ENCODE peak calls at places on chromosomes 6 and 20, in eight cellular contexts. Z, P, B, C, E, X, D and K are unnamed samples.

GRCh38 chr6:10534418-10534760 is 13.2 kb downstream of the GCNT2 start:
- DNase-seq in Z (no peak), P (no peak), B (no peak), C (no peak), E (no peak), X (no peak), D (no peak), K (no peak)

GRCh38 chr20:58891076-58891685 is 38.7 kb downstream of the GNAS start:
- DNase-seq in Z (peak), P (peak), B (peak), C (peak), E (peak), X (no peak), D (no peak), K (no peak)

GRCh38 chr6:117494694-117495318 is 12.3 kb downstream of the DCBLD1 start:
- DNase-seq in Z (no peak), P (peak), B (no peak), C (no peak), E (no peak), X (no peak), D (no peak), K (no peak)

GRCh38 chr6:153130515-153131036 is 506 bp downstream of the RGS17 start:
- DNase-seq in Z (no peak), P (no peak), B (no peak), C (no peak), E (peak), X (no peak), D (no peak), K (no peak)

GRCh38 chr20:5621305-5621704 is 128.9 kb upstream of the SHLD1 start:
- DNase-seq in Z (no peak), P (no peak), B (no peak), C (no peak), E (peak), X (no peak), D (peak), K (no peak)

GRCh38 chr6:37279366-37280134 is 21.6 kb upstream of the TMEM217 start:
- DNase-seq in Z (no peak), P (no peak), B (no peak), C (peak), E (peak), X (no peak), D (no peak), K (no peak)

GRCh38 chr6:45445749-45446454 is 68.2 kb upstream of the SUPT3H start:
- DNase-seq in Z (no peak), P (peak), B (peak), C (peak), E (peak), X (peak), D (no peak), K (peak)

GRCh38 chr20:61803416-61803902 is 262.2 kb downstream of the TAF4 start:
- DNase-seq in Z (no peak), P (no peak), B (no peak), C (no peak), E (no peak), X (no peak), D (no peak), K (no peak)

GRCh38 chr6:152270301-152270925 is 366.7 kb downstream of the SYNE1 start:
- DNase-seq in Z (no peak), P (no peak), B (no peak), C (peak), E (peak), X (no peak), D (no peak), K (no peak)

GRCh38 chr6:152603911-152604310 is 33.3 kb downstream of the SYNE1 start:
- DNase-seq in Z (no peak), P (no peak), B (no peak), C (no peak), E (no peak), X (no peak), D (no peak), K (no peak)

GRCh38 chr6:123402052-123402451 is 234.7 kb downstream of the TRDN start:
- DNase-seq in Z (no peak), P (no peak), B (no peak), C (no peak), E (no peak), X (no peak), D (no peak), K (no peak)

GRCh38 chr6:136491251-136491650 is 59.0 kb downstream of the MAP7 start:
- DNase-seq in Z (no peak), P (no peak), B (no peak), C (no peak), E (no peak), X (no peak), D (no peak), K (no peak)

GRCh38 chr6:46263709-46264091 is 92.9 kb upstream of the ENPP5 start:
- DNase-seq in Z (no peak), P (no peak), B (no peak), C (peak), E (peak), X (peak), D (no peak), K (no peak)

GRCh38 chr20:37392441-37393195 is 46.7 kb downstream of the SRC start:
- DNase-seq in Z (no peak), P (peak), B (no peak), C (no peak), E (no peak), X (no peak), D (no peak), K (no peak)

GRCh38 chr20:35515949-35516645 is 13.4 kb downstream of the C20orf173 start:
- DNase-seq in Z (no peak), P (peak), B (no peak), C (peak), E (peak), X (peak), D (no peak), K (no peak)